ENCODE peak calls at places on chromosomes 16 and 17, in seven cellular contexts. M is NCI-H187; H is foreskin fibroblast; I is mesothelial cell of epicardium; K is neural progenitor cell; P is stimulated activated CD4-positive, alpha-beta T cell treated with anti-CD3 and anti-CD28 coated beads, Interleukin-1b, Interleukin-23, amount 100 ng/mL, for 1 hour; F is activated effector memory CD4-positive, alpha-beta T cell treated with Interleukin-2 at 50 U/mL for 16 hours. D is an unnamed sample.

GRCh38 chr16:1763521-1764511 is 7.5 kb downstream of the NME3 start:
- DNase-seq in M (no peak), H (no peak), I (peak; percentile 65), K (peak; percentile 82), P (no peak), F (no peak), D (no peak)

GRCh38 chr17:47884905-47885735 is 10.9 kb upstream of the SP2 start:
- DNase-seq in M (no peak), H (no peak), I (no peak), K (no peak), P (no peak), F (no peak), D (no peak)

GRCh38 chr16:68064791-68065365 is 20.3 kb upstream of the NFATC3 start:
- DNase-seq in M (no peak), H (peak; percentile 64), I (peak; percentile 66), K (peak; percentile 79), P (no peak), F (peak; percentile 57), D (peak; percentile 61)

GRCh38 chr17:3916013-3916696 is at the start of gene P2RX1:
- DNase-seq in M (no peak), H (no peak), I (no peak), K (no peak), P (no peak), F (peak; percentile 14), D (no peak)

GRCh38 chr17:56593073-56593740 is at the start of gene NOG:
- DNase-seq in M (no peak), H (peak; percentile 23), I (peak; percentile 72), K (peak; percentile 89), P (no peak), F (peak; percentile 5), D (peak; percentile 42)

GRCh38 chr16:10256855-10257641 is 74.8 kb upstream of the GRIN2A start:
- DNase-seq in M (no peak), H (no peak), I (peak; percentile 47), K (peak; percentile 72), P (no peak), F (peak; percentile 21), D (no peak)

GRCh38 chr16:27269300-27270150 is 953 bp upstream of the NSMCE1 start:
- DNase-seq in M (no peak), H (no peak), I (no peak), K (no peak), P (no peak), F (no peak), D (no peak)

GRCh38 chr16:28311413-28311812 is 19.1 kb downstream of the SBK1 start:
- DNase-seq in M (no peak), H (no peak), I (no peak), K (no peak), P (no peak), F (no peak), D (no peak)

D was measured in fibroblast of the conjunctiva.